ENCODE peak calls at places on chromosomes 12 and 14, in nine cellular contexts. F is Kasumi-1, S is aorta, P is NAMALWA, L is ureter, C is OCI-LY7, A is neural crest cell, D is NCI-H1694, I is AG04450. Y is an unnamed sample.
A peak's percentile ranks its signal among the peaks of the same experiment; 100 is the strongest.

GRCh38 chr12:130765186-130765659 is 49.1 kb upstream of the RIMBP2 start:
- DNase-seq in F (no peak), S (no peak), P (peak; percentile 71), L (no peak), C (peak; percentile 48), A (no peak), D (peak; percentile 3), I (no peak), Y (no peak)

GRCh38 chr14:96538663-96539317 is 36.6 kb downstream of the PAPOLA start:
- DNase-seq in F (no peak), S (no peak), P (no peak), L (no peak), C (no peak), A (no peak), D (no peak), I (no peak), Y (no peak)

GRCh38 chr12:104519190-104519857 is 62.6 kb downstream of the CHST11 start:
- DNase-seq in F (peak; percentile 78), S (no peak), P (no peak), L (no peak), C (no peak), A (no peak), D (no peak), I (no peak), Y (no peak)

GRCh38 chr12:96401061-96401871 is 1.0 kb upstream of the CDK17 start:
- DNase-seq in F (peak; percentile 75), S (no peak), P (peak; percentile 93), L (no peak), C (peak; percentile 82), A (no peak), D (peak; percentile 46), I (peak; percentile 61), Y (no peak)

GRCh38 chr12:31440134-31440533 is 114.2 kb upstream of the SINHCAF start:
- DNase-seq in F (no peak), S (no peak), P (no peak), L (no peak), C (no peak), A (no peak), D (no peak), I (no peak), Y (no peak)

GRCh38 chr12:64627781-64628180 is 17.5 kb downstream of the RASSF3 start:
- DNase-seq in F (no peak), S (no peak), P (no peak), L (no peak), C (no peak), A (no peak), D (no peak), I (peak; percentile 74), Y (no peak)

GRCh38 chr12:91098942-91099341 is 12.4 kb downstream of the LUM start:
- DNase-seq in F (no peak), S (peak; percentile 47), P (no peak), L (no peak), C (no peak), A (no peak), D (no peak), I (peak; percentile 78), Y (no peak)

GRCh38 chr14:41606249-41607118 is at the start of gene LRFN5:
- DNase-seq in F (no peak), S (peak; percentile 56), P (no peak), L (no peak), C (no peak), A (peak; percentile 49), D (peak; percentile 51), I (no peak), Y (peak; percentile 5)

GRCh38 chr12:43653289-43653915 is 101.4 kb upstream of the ADAMTS20 start:
- DNase-seq in F (no peak), S (no peak), P (no peak), L (no peak), C (no peak), A (no peak), D (no peak), I (no peak), Y (no peak)

GRCh38 chr14:50666772-50667490 is 1.2 kb downstream of the SAV1 start:
- DNase-seq in F (no peak), S (no peak), P (peak; percentile 15), L (peak; percentile 44), C (peak; percentile 65), A (no peak), D (peak; percentile 2), I (no peak), Y (peak; percentile 19)

GRCh38 chr14:92759300-92759678 is 10.9 kb upstream of the LGMN start:
- DNase-seq in F (no peak), S (no peak), P (peak; percentile 93), L (no peak), C (peak; percentile 39), A (no peak), D (peak; percentile 36), I (no peak), Y (peak; percentile 93)

GRCh38 chr14:22152161-22152870 is 436.7 kb downstream of the DAD1 start:
- DNase-seq in F (no peak), S (no peak), P (no peak), L (no peak), C (no peak), A (no peak), D (no peak), I (no peak), Y (no peak)

GRCh38 chr12:12902036-12902435 is 10.7 kb downstream of the GPRC5A start:
- DNase-seq in F (no peak), S (no peak), P (no peak), L (no peak), C (no peak), A (no peak), D (no peak), I (no peak), Y (no peak)

GRCh38 chr12:47225356-47225755 is 145.6 kb upstream of the AMIGO2 start:
- DNase-seq in F (no peak), S (no peak), P (no peak), L (no peak), C (no peak), A (no peak), D (no peak), I (no peak), Y (no peak)

GRCh38 chr12:63893170-63893569 is 48.7 kb downstream of the SRGAP1 start:
- DNase-seq in F (no peak), S (no peak), P (no peak), L (no peak), C (no peak), A (no peak), D (no peak), I (no peak), Y (no peak)

GRCh38 chr12:52148541-52149181 is 43.2 kb downstream of the KRT80 start:
- DNase-seq in F (no peak), S (no peak), P (no peak), L (peak; percentile 86), C (no peak), A (no peak), D (no peak), I (no peak), Y (no peak)

Y was measured in BE2C.